ENCODE peak calls at places on chromosomes 2 and 18, in ten cellular contexts. One of them, this sample, is unnamed.

GRCh38 chr2:216298719-216299118 is 73.6 kb downstream of the MARCHF4 start:
- DNase-seq in AML-193: no peak
- DNase-seq in T-helper 2 cell: no peak
- DNase-seq in CD4-positive, alpha-beta T cell: no peak
- DNase-seq in LoVo: no peak
- DNase-seq in neural progenitor cell: no peak
- DNase-seq in memory B cell: no peak
- DNase-seq in brain microvascular endothelial cell: peak; percentile 77
- DNase-seq in GF-D8: no peak
- DNase-seq in A549: peak; percentile 38
- DNase-seq in this sample: no peak

GRCh38 chr2:212958757-212959295 is 192.6 kb downstream of the IKZF2 start:
- DNase-seq in AML-193: no peak
- DNase-seq in T-helper 2 cell: peak; percentile 87
- DNase-seq in CD4-positive, alpha-beta T cell: no peak
- DNase-seq in LoVo: no peak
- DNase-seq in neural progenitor cell: no peak
- DNase-seq in memory B cell: no peak
- DNase-seq in brain microvascular endothelial cell: peak; percentile 27
- DNase-seq in GF-D8: peak; percentile 97
- DNase-seq in A549: no peak
- DNase-seq in this sample: no peak

GRCh38 chr2:176146101-176146500 is 5.2 kb upstream of the HOXD4 start:
- DNase-seq in AML-193: no peak
- DNase-seq in T-helper 2 cell: no peak
- DNase-seq in CD4-positive, alpha-beta T cell: no peak
- DNase-seq in LoVo: no peak
- DNase-seq in neural progenitor cell: no peak
- DNase-seq in memory B cell: no peak
- DNase-seq in brain microvascular endothelial cell: no peak
- DNase-seq in GF-D8: no peak
- DNase-seq in A549: no peak
- DNase-seq in this sample: no peak

GRCh38 chr2:18154259-18154658 is 275.8 kb downstream of the KCNS3 start:
- DNase-seq in AML-193: no peak
- DNase-seq in T-helper 2 cell: no peak
- DNase-seq in CD4-positive, alpha-beta T cell: no peak
- DNase-seq in LoVo: peak; percentile 32
- DNase-seq in neural progenitor cell: no peak
- DNase-seq in memory B cell: no peak
- DNase-seq in brain microvascular endothelial cell: no peak
- DNase-seq in GF-D8: no peak
- DNase-seq in A549: no peak
- DNase-seq in this sample: peak; percentile 67

GRCh38 chr2:15307526-15307925 is 253.6 kb downstream of the NBAS start:
- DNase-seq in AML-193: no peak
- DNase-seq in T-helper 2 cell: no peak
- DNase-seq in CD4-positive, alpha-beta T cell: no peak
- DNase-seq in LoVo: no peak
- DNase-seq in neural progenitor cell: no peak
- DNase-seq in memory B cell: no peak
- DNase-seq in brain microvascular endothelial cell: no peak
- DNase-seq in GF-D8: no peak
- DNase-seq in A549: no peak
- DNase-seq in this sample: no peak

GRCh38 chr2:218217366-218218309 is 649 bp downstream of the ARPC2 start:
- DNase-seq in AML-193: peak; percentile 18
- DNase-seq in T-helper 2 cell: peak; percentile 83
- DNase-seq in CD4-positive, alpha-beta T cell: peak; percentile 46
- DNase-seq in LoVo: peak; percentile 39
- DNase-seq in neural progenitor cell: peak; percentile 60
- DNase-seq in memory B cell: peak; percentile 61
- DNase-seq in brain microvascular endothelial cell: no peak
- DNase-seq in GF-D8: peak; percentile 26
- DNase-seq in A549: peak; percentile 48
- DNase-seq in this sample: no peak

GRCh38 chr18:59006461-59007067 is 133.1 kb upstream of the SEC11C start:
- DNase-seq in AML-193: no peak
- DNase-seq in T-helper 2 cell: no peak
- DNase-seq in CD4-positive, alpha-beta T cell: no peak
- DNase-seq in LoVo: no peak
- DNase-seq in neural progenitor cell: no peak
- DNase-seq in memory B cell: no peak
- DNase-seq in brain microvascular endothelial cell: peak; percentile 50
- DNase-seq in GF-D8: no peak
- DNase-seq in A549: no peak
- DNase-seq in this sample: peak; percentile 62

GRCh38 chr2:239476029-239476756 is 75.4 kb upstream of the HDAC4 start:
- DNase-seq in AML-193: no peak
- DNase-seq in T-helper 2 cell: no peak
- DNase-seq in CD4-positive, alpha-beta T cell: no peak
- DNase-seq in LoVo: no peak
- DNase-seq in neural progenitor cell: no peak
- DNase-seq in memory B cell: no peak
- DNase-seq in brain microvascular endothelial cell: no peak
- DNase-seq in GF-D8: no peak
- DNase-seq in A549: no peak
- DNase-seq in this sample: no peak

GRCh38 chr2:46385786-46386577 is 88.8 kb downstream of the EPAS1 start:
- DNase-seq in AML-193: peak; percentile 86
- DNase-seq in T-helper 2 cell: no peak
- DNase-seq in CD4-positive, alpha-beta T cell: no peak
- DNase-seq in LoVo: no peak
- DNase-seq in neural progenitor cell: no peak
- DNase-seq in memory B cell: no peak
- DNase-seq in brain microvascular endothelial cell: no peak
- DNase-seq in GF-D8: no peak
- DNase-seq in A549: no peak
- DNase-seq in this sample: no peak

This sample was measured in H4.